ENCODE peak calls at places on chromosomes 6 and 20, in ten cellular contexts. One of them, this sample, is unnamed.
A peak's percentile ranks its signal among the peaks of the same experiment; 100 is the strongest.

GRCh38 chr6:35708585-35708984 is 19.9 kb upstream of the FKBP5 start:
- DNase-seq in right lobe of liver: no peak
- DNase-seq in H9: no peak
- DNase-seq in PC-9: no peak
- DNase-seq in neural crest cell: no peak
- DNase-seq in heart left ventricle: no peak
- DNase-seq in GM12864: no peak
- DNase-seq in astrocyte of the spinal cord: no peak
- DNase-seq in kidney: peak; percentile 1
- DNase-seq in IMR-90: no peak
- DNase-seq in this sample: no peak

GRCh38 chr6:100393493-100393892 is 71.2 kb downstream of the SIM1 start:
- DNase-seq in heart left ventricle: no peak
- DNase-seq in IMR-90: no peak
- DNase-seq in kidney: no peak
- DNase-seq in right lobe of liver: no peak
- DNase-seq in H9: no peak
- DNase-seq in PC-9: no peak
- DNase-seq in GM12864: no peak
- DNase-seq in astrocyte of the spinal cord: no peak
- DNase-seq in neural crest cell: no peak
- DNase-seq in this sample: no peak

GRCh38 chr6:125717120-125717731 is 32.2 kb upstream of the HEY2 start:
- DNase-seq in PC-9: no peak
- DNase-seq in kidney: no peak
- DNase-seq in H9: no peak
- DNase-seq in IMR-90: no peak
- DNase-seq in neural crest cell: no peak
- DNase-seq in heart left ventricle: no peak
- DNase-seq in astrocyte of the spinal cord: no peak
- DNase-seq in GM12864: peak; percentile 21
- DNase-seq in right lobe of liver: no peak
- DNase-seq in this sample: peak; percentile 44

GRCh38 chr20:62736407-62737071 is 27.9 kb downstream of the NTSR1 start:
- DNase-seq in astrocyte of the spinal cord: no peak
- DNase-seq in IMR-90: no peak
- DNase-seq in neural crest cell: no peak
- DNase-seq in GM12864: no peak
- DNase-seq in H9: no peak
- DNase-seq in right lobe of liver: no peak
- DNase-seq in heart left ventricle: peak; percentile 11
- DNase-seq in PC-9: no peak
- DNase-seq in kidney: peak; percentile 60
- DNase-seq in this sample: no peak

GRCh38 chr20:59603176-59603575 is 1.2 kb upstream of the PHACTR3 start:
- DNase-seq in H9: no peak
- DNase-seq in IMR-90: no peak
- DNase-seq in heart left ventricle: no peak
- DNase-seq in astrocyte of the spinal cord: no peak
- DNase-seq in neural crest cell: no peak
- DNase-seq in right lobe of liver: no peak
- DNase-seq in GM12864: no peak
- DNase-seq in kidney: no peak
- DNase-seq in PC-9: no peak
- DNase-seq in this sample: no peak

GRCh38 chr6:83867527-83868161 is 8.2 kb downstream of the CYB5R4 start:
- DNase-seq in PC-9: peak; percentile 24
- DNase-seq in kidney: no peak
- DNase-seq in astrocyte of the spinal cord: peak; percentile 89
- DNase-seq in right lobe of liver: peak; percentile 44
- DNase-seq in H9: no peak
- DNase-seq in neural crest cell: peak; percentile 3
- DNase-seq in heart left ventricle: peak; percentile 40
- DNase-seq in IMR-90: peak; percentile 92
- DNase-seq in GM12864: no peak
- DNase-seq in this sample: no peak

GRCh38 chr20:36472656-36473071 is 68.7 kb upstream of the MYL9 start:
- DNase-seq in H9: peak; percentile 87
- DNase-seq in PC-9: peak; percentile 79
- DNase-seq in kidney: peak; percentile 82
- DNase-seq in IMR-90: no peak
- DNase-seq in neural crest cell: no peak
- DNase-seq in right lobe of liver: peak; percentile 33
- DNase-seq in heart left ventricle: peak; percentile 61
- DNase-seq in GM12864: no peak
- DNase-seq in astrocyte of the spinal cord: no peak
- DNase-seq in this sample: no peak

GRCh38 chr20:1622450-1622849 is 2.6 kb upstream of the SIRPB1 start:
- DNase-seq in kidney: no peak
- DNase-seq in IMR-90: no peak
- DNase-seq in neural crest cell: no peak
- DNase-seq in GM12864: peak; percentile 24
- DNase-seq in right lobe of liver: no peak
- DNase-seq in astrocyte of the spinal cord: no peak
- DNase-seq in H9: no peak
- DNase-seq in PC-9: no peak
- DNase-seq in heart left ventricle: no peak
- DNase-seq in this sample: peak; percentile 6

GRCh38 chr20:47680804-47681529 is 104.3 kb downstream of the SULF2 start:
- DNase-seq in kidney: peak; percentile 4
- DNase-seq in PC-9: no peak
- DNase-seq in right lobe of liver: no peak
- DNase-seq in heart left ventricle: no peak
- DNase-seq in IMR-90: peak; percentile 13
- DNase-seq in astrocyte of the spinal cord: no peak
- DNase-seq in neural crest cell: no peak
- DNase-seq in GM12864: no peak
- DNase-seq in H9: no peak
- DNase-seq in this sample: no peak

GRCh38 chr6:124924333-124924759 is 37.9 kb upstream of the RNF217 start:
- DNase-seq in neural crest cell: no peak
- DNase-seq in astrocyte of the spinal cord: peak; percentile 45
- DNase-seq in IMR-90: peak; percentile 6
- DNase-seq in H9: no peak
- DNase-seq in PC-9: no peak
- DNase-seq in heart left ventricle: no peak
- DNase-seq in GM12864: no peak
- DNase-seq in right lobe of liver: no peak
- DNase-seq in kidney: no peak
- DNase-seq in this sample: no peak

GRCh38 chr6:166907871-166908806 is 48.2 kb downstream of the RNASET2 start:
- DNase-seq in astrocyte of the spinal cord: no peak
- DNase-seq in PC-9: no peak
- DNase-seq in heart left ventricle: no peak
- DNase-seq in H9: no peak
- DNase-seq in IMR-90: no peak
- DNase-seq in GM12864: no peak
- DNase-seq in right lobe of liver: no peak
- DNase-seq in neural crest cell: no peak
- DNase-seq in kidney: no peak
- DNase-seq in this sample: peak; percentile 10

GRCh38 chr6:2008383-2008976 is 236.9 kb downstream of the GMDS start:
- DNase-seq in heart left ventricle: no peak
- DNase-seq in right lobe of liver: no peak
- DNase-seq in GM12864: no peak
- DNase-seq in PC-9: no peak
- DNase-seq in astrocyte of the spinal cord: no peak
- DNase-seq in H9: no peak
- DNase-seq in kidney: no peak
- DNase-seq in neural crest cell: no peak
- DNase-seq in IMR-90: peak; percentile 49
- DNase-seq in this sample: no peak

GRCh38 chr20:53148764-53149163 is 176.6 kb downstream of the TSHZ2 start:
- DNase-seq in GM12864: no peak
- DNase-seq in kidney: no peak
- DNase-seq in H9: no peak
- DNase-seq in astrocyte of the spinal cord: no peak
- DNase-seq in right lobe of liver: no peak
- DNase-seq in PC-9: no peak
- DNase-seq in heart left ventricle: no peak
- DNase-seq in IMR-90: no peak
- DNase-seq in neural crest cell: no peak
- DNase-seq in this sample: no peak

GRCh38 chr6:145206247-145206907 is 528.9 kb downstream of the EPM2A start:
- DNase-seq in GM12864: no peak
- DNase-seq in astrocyte of the spinal cord: peak; percentile 37
- DNase-seq in PC-9: no peak
- DNase-seq in neural crest cell: no peak
- DNase-seq in heart left ventricle: no peak
- DNase-seq in kidney: no peak
- DNase-seq in right lobe of liver: no peak
- DNase-seq in IMR-90: peak; percentile 70
- DNase-seq in H9: no peak
- DNase-seq in this sample: no peak

GRCh38 chr6:25927721-25928359 is 2.7 kb downstream of the SLC17A2 start:
- DNase-seq in kidney: no peak
- DNase-seq in IMR-90: peak; percentile 1
- DNase-seq in right lobe of liver: no peak
- DNase-seq in astrocyte of the spinal cord: peak; percentile 1
- DNase-seq in GM12864: no peak
- DNase-seq in neural crest cell: no peak
- DNase-seq in H9: no peak
- DNase-seq in PC-9: no peak
- DNase-seq in heart left ventricle: no peak
- DNase-seq in this sample: no peak
- TF ChIP-seq CTCF in kidney: no peak
- TF ChIP-seq CTCF in IMR-90: no peak
- TF ChIP-seq CTCF in right lobe of liver: no peak
- TF ChIP-seq CTCF in astrocyte of the spinal cord: no peak
- TF ChIP-seq CTCF in GM12864: no peak
- TF ChIP-seq CTCF in neural crest cell: no peak
- TF ChIP-seq CTCF in H9: no peak
- TF ChIP-seq CTCF in PC-9: no peak
- TF ChIP-seq CTCF in heart left ventricle: no peak
- TF ChIP-seq CTCF in this sample: no peak

DNA sequence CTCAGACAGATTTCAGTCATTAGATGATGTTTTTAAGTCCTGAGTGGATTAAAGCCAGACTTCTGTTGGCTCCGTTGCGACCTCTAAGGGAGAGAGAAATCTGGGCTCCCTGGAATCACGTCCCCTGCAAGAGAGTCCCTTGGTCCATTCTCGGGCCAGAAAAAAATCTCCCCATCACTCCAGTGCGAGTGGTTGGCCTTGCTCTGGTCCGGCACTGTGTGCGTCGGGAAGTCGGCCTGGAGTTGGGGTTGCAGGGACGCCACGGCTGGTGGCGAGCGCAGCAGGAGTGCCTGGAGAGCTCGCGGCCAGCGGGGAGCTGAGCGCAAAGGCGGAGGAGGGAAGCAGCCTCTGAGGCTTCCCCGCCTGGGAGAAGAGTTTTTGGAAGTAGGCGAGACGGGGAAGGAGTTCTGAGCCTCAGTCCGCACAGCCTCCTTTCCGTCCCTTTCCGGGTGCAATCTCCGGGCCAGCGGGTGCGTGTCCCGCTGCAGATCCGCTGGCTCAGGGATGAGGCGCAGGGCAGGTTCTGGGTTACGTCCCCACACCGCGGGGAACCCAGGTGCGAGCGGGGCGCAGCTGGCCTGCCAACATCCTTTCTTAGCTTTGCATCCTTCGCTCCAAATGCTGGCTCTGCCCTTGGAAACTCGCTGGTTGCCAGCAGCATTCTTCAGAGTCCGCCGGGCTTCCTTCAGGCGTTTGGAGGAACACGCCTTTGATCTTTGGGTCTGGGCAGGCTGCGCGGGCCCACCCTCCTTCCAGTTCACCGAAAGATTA is 6.8 kb downstream of the TCF21 start:
- DNase-seq in GM12864: no peak
- DNase-seq in H9: peak; percentile 53
- DNase-seq in heart left ventricle: peak; percentile 47
- DNase-seq in IMR-90: no peak
- DNase-seq in right lobe of liver: no peak
- DNase-seq in neural crest cell: no peak
- DNase-seq in PC-9: no peak
- DNase-seq in astrocyte of the spinal cord: peak; percentile 47
- DNase-seq in kidney: peak; percentile 87
- DNase-seq in this sample: no peak
- TF ChIP-seq CTCF in GM12864: no peak
- TF ChIP-seq CTCF in H9: no peak
- TF ChIP-seq CTCF in heart left ventricle: peak; percentile 25
- TF ChIP-seq CTCF in IMR-90: no peak
- TF ChIP-seq CTCF in right lobe of liver: no peak
- TF ChIP-seq CTCF in neural crest cell: no peak
- TF ChIP-seq CTCF in PC-9: no peak
- TF ChIP-seq CTCF in astrocyte of the spinal cord: peak; percentile 19
- TF ChIP-seq CTCF in kidney: no peak
- TF ChIP-seq CTCF in this sample: no peak

GRCh38 chr6:38996676-38997075 is 51.9 kb upstream of the GLP1R start:
- DNase-seq in IMR-90: no peak
- DNase-seq in neural crest cell: no peak
- DNase-seq in GM12864: no peak
- DNase-seq in H9: no peak
- DNase-seq in heart left ventricle: no peak
- DNase-seq in astrocyte of the spinal cord: no peak
- DNase-seq in right lobe of liver: no peak
- DNase-seq in PC-9: no peak
- DNase-seq in kidney: no peak
- DNase-seq in this sample: no peak

GRCh38 chr6:39003072-39003471 is 45.5 kb upstream of the GLP1R start:
- DNase-seq in PC-9: no peak
- DNase-seq in H9: no peak
- DNase-seq in astrocyte of the spinal cord: no peak
- DNase-seq in neural crest cell: peak; percentile 5
- DNase-seq in heart left ventricle: no peak
- DNase-seq in kidney: no peak
- DNase-seq in IMR-90: no peak
- DNase-seq in GM12864: no peak
- DNase-seq in right lobe of liver: no peak
- DNase-seq in this sample: no peak

GRCh38 chr6:38997128-38997761 is 51.3 kb upstream of the GLP1R start:
- DNase-seq in heart left ventricle: peak; percentile 31
- DNase-seq in PC-9: no peak
- DNase-seq in kidney: no peak
- DNase-seq in right lobe of liver: no peak
- DNase-seq in GM12864: no peak
- DNase-seq in neural crest cell: peak; percentile 36
- DNase-seq in IMR-90: peak; percentile 12
- DNase-seq in H9: peak; percentile 70
- DNase-seq in astrocyte of the spinal cord: peak; percentile 9
- DNase-seq in this sample: peak; percentile 13
- TF ChIP-seq CTCF in heart left ventricle: peak; percentile 43
- TF ChIP-seq CTCF in PC-9: peak; percentile 59
- TF ChIP-seq CTCF in kidney: peak; percentile 37
- TF ChIP-seq CTCF in right lobe of liver: peak; percentile 30
- TF ChIP-seq CTCF in GM12864: peak; percentile 74
- TF ChIP-seq CTCF in neural crest cell: peak; percentile 67
- TF ChIP-seq CTCF in IMR-90: peak; percentile 43
- TF ChIP-seq CTCF in H9: peak; percentile 83
- TF ChIP-seq CTCF in astrocyte of the spinal cord: peak; percentile 60
- TF ChIP-seq CTCF in this sample: peak; percentile 37

DNA sequence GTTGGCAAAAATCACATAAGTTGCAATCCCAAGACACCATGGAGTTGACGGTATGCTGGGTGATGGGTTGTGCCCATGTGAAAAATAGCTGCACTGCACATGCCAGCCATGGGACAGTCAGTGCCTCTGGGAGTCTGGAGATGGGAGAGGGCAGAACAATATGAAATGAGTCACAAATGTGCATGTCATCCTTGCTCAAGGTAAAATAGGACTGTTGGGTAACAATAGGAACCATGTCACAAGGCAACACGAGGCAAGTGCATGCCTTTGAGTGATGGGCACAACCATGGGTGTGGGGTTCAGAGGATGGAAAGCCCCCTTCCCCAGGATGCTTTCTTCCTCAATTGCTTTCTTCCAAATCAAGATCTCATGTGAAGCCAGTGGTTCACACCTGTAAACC is 70.5 kb upstream of the PIM1 start:
- DNase-seq in astrocyte of the spinal cord: no peak
- DNase-seq in H9: no peak
- DNase-seq in heart left ventricle: no peak
- DNase-seq in neural crest cell: no peak
- DNase-seq in GM12864: no peak
- DNase-seq in kidney: no peak
- DNase-seq in PC-9: no peak
- DNase-seq in right lobe of liver: no peak
- DNase-seq in IMR-90: no peak
- DNase-seq in this sample: no peak
- TF ChIP-seq CTCF in astrocyte of the spinal cord: no peak
- TF ChIP-seq CTCF in H9: no peak
- TF ChIP-seq CTCF in heart left ventricle: no peak
- TF ChIP-seq CTCF in neural crest cell: no peak
- TF ChIP-seq CTCF in GM12864: no peak
- TF ChIP-seq CTCF in kidney: no peak
- TF ChIP-seq CTCF in PC-9: no peak
- TF ChIP-seq CTCF in right lobe of liver: no peak
- TF ChIP-seq CTCF in IMR-90: no peak
- TF ChIP-seq CTCF in this sample: no peak

This sample was measured in GM20000.